ENCODE peak calls at places on chromosomes 2 and 18, in seven cellular contexts. One of them, this sample, is unnamed.

GRCh38 chr2:159252905-159253304 is 33.6 kb downstream of the WDSUB1 start:
- DNase-seq in astrocyte: no peak
- DNase-seq in HCT116: no peak
- DNase-seq in H1: no peak
- DNase-seq in GM23338: no peak
- DNase-seq in OCI-LY7: no peak
- DNase-seq in MM.1S: no peak
- DNase-seq in this sample: no peak

GRCh38 chr2:195612515-195613495 is 44.2 kb upstream of the SLC39A10 start:
- DNase-seq in astrocyte: peak; percentile 94
- DNase-seq in HCT116: no peak
- DNase-seq in H1: peak; percentile 72
- DNase-seq in GM23338: peak; percentile 95
- DNase-seq in OCI-LY7: no peak
- DNase-seq in MM.1S: no peak
- DNase-seq in this sample: peak; percentile 57

GRCh38 chr2:10256525-10257031 is 46.1 kb upstream of the HPCAL1 start:
- DNase-seq in astrocyte: no peak
- DNase-seq in HCT116: no peak
- DNase-seq in H1: no peak
- DNase-seq in GM23338: no peak
- DNase-seq in OCI-LY7: no peak
- DNase-seq in MM.1S: no peak
- DNase-seq in this sample: no peak

GRCh38 chr18:34985963-34986362 is 55.2 kb upstream of the MAPRE2 start:
- DNase-seq in astrocyte: no peak
- DNase-seq in HCT116: no peak
- DNase-seq in H1: no peak
- DNase-seq in GM23338: no peak
- DNase-seq in OCI-LY7: no peak
- DNase-seq in MM.1S: no peak
- DNase-seq in this sample: no peak

GRCh38 chr2:84880645-84881521 is at the start of gene TRABD2A:
- DNase-seq in astrocyte: no peak
- DNase-seq in HCT116: no peak
- DNase-seq in H1: no peak
- DNase-seq in GM23338: peak; percentile 81
- DNase-seq in OCI-LY7: no peak
- DNase-seq in MM.1S: peak; percentile 36
- DNase-seq in this sample: no peak

GRCh38 chr2:219684721-219685689 is 57.6 kb downstream of the SLC4A3 start:
- DNase-seq in astrocyte: peak; percentile 33
- DNase-seq in HCT116: peak; percentile 90
- DNase-seq in H1: no peak
- DNase-seq in GM23338: peak; percentile 89
- DNase-seq in OCI-LY7: peak; percentile 54
- DNase-seq in MM.1S: peak; percentile 65
- DNase-seq in this sample: peak; percentile 78

GRCh38 chr2:217804338-217804737 is 198.5 kb downstream of the TNS1 start:
- DNase-seq in astrocyte: no peak
- DNase-seq in HCT116: no peak
- DNase-seq in H1: no peak
- DNase-seq in GM23338: peak; percentile 46
- DNase-seq in OCI-LY7: no peak
- DNase-seq in MM.1S: no peak
- DNase-seq in this sample: no peak

GRCh38 chr18:63951302-63951705 is 2.2 kb downstream of the HMSD start:
- DNase-seq in astrocyte: peak; percentile 18
- DNase-seq in HCT116: no peak
- DNase-seq in H1: no peak
- DNase-seq in GM23338: no peak
- DNase-seq in OCI-LY7: no peak
- DNase-seq in MM.1S: no peak
- DNase-seq in this sample: no peak

GRCh38 chr2:231222318-231223000 is 24.0 kb downstream of the ARMC9 start:
- DNase-seq in astrocyte: peak; percentile 63
- DNase-seq in HCT116: no peak
- DNase-seq in H1: no peak
- DNase-seq in GM23338: no peak
- DNase-seq in OCI-LY7: no peak
- DNase-seq in MM.1S: peak; percentile 76
- DNase-seq in this sample: no peak

GRCh38 chr2:47724221-47724981 is 58.5 kb upstream of the MSH6 start:
- DNase-seq in astrocyte: peak; percentile 6
- DNase-seq in HCT116: no peak
- DNase-seq in H1: no peak
- DNase-seq in GM23338: no peak
- DNase-seq in OCI-LY7: peak; percentile 99
- DNase-seq in MM.1S: no peak
- DNase-seq in this sample: no peak

GRCh38 chr2:170177950-170178781 is at the start of gene MYO3B:
- DNase-seq in astrocyte: peak; percentile 79
- DNase-seq in HCT116: no peak
- DNase-seq in H1: no peak
- DNase-seq in GM23338: no peak
- DNase-seq in OCI-LY7: no peak
- DNase-seq in MM.1S: no peak
- DNase-seq in this sample: no peak

GRCh38 chr2:191115391-191115790 is 35.4 kb downstream of the STAT4 start:
- DNase-seq in astrocyte: peak; percentile 43
- DNase-seq in HCT116: no peak
- DNase-seq in H1: no peak
- DNase-seq in GM23338: no peak
- DNase-seq in OCI-LY7: no peak
- DNase-seq in MM.1S: no peak
- DNase-seq in this sample: no peak

GRCh38 chr2:671072-671471 is 6.1 kb downstream of the TMEM18 start:
- DNase-seq in astrocyte: no peak
- DNase-seq in HCT116: no peak
- DNase-seq in H1: no peak
- DNase-seq in GM23338: no peak
- DNase-seq in OCI-LY7: no peak
- DNase-seq in MM.1S: no peak
- DNase-seq in this sample: no peak
- H3K4me1 ChIP-seq in astrocyte: peaks cover 41% of the 10 kb centered on the region
- H3K4me1 ChIP-seq in HCT116: peaks cover 7% of the 10 kb centered on the region
- H3K4me1 ChIP-seq in H1: peaks cover 11% of the 10 kb centered on the region
- H3K4me1 ChIP-seq in GM23338: peaks cover 6% of the 10 kb centered on the region
- H3K4me1 ChIP-seq in OCI-LY7: peaks cover 25% of the 10 kb centered on the region
- H3K4me1 ChIP-seq in MM.1S: peaks cover 13% of the 10 kb centered on the region
- H3K4me1 ChIP-seq in this sample: peaks cover 12% of the 10 kb centered on the region

GRCh38 chr2:127076924-127077323 is 30.0 kb downstream of the BIN1 start:
- DNase-seq in astrocyte: no peak
- DNase-seq in HCT116: no peak
- DNase-seq in H1: no peak
- DNase-seq in GM23338: no peak
- DNase-seq in OCI-LY7: no peak
- DNase-seq in MM.1S: no peak
- DNase-seq in this sample: no peak
- H4K20me1 ChIP-seq in astrocyte: peaks cover 51% of the 10 kb centered on the region
- H4K20me1 ChIP-seq in HCT116: no peaks in the 10 kb centered on the region
- H4K20me1 ChIP-seq in H1: peaks cover 7% of the 10 kb centered on the region
- H4K20me1 ChIP-seq in GM23338: no peaks in the 10 kb centered on the region
- H4K20me1 ChIP-seq in OCI-LY7: no peaks in the 10 kb centered on the region
- H4K20me1 ChIP-seq in MM.1S: no peaks in the 10 kb centered on the region
- H4K20me1 ChIP-seq in this sample: peaks cover 19% of the 10 kb centered on the region

DNA sequence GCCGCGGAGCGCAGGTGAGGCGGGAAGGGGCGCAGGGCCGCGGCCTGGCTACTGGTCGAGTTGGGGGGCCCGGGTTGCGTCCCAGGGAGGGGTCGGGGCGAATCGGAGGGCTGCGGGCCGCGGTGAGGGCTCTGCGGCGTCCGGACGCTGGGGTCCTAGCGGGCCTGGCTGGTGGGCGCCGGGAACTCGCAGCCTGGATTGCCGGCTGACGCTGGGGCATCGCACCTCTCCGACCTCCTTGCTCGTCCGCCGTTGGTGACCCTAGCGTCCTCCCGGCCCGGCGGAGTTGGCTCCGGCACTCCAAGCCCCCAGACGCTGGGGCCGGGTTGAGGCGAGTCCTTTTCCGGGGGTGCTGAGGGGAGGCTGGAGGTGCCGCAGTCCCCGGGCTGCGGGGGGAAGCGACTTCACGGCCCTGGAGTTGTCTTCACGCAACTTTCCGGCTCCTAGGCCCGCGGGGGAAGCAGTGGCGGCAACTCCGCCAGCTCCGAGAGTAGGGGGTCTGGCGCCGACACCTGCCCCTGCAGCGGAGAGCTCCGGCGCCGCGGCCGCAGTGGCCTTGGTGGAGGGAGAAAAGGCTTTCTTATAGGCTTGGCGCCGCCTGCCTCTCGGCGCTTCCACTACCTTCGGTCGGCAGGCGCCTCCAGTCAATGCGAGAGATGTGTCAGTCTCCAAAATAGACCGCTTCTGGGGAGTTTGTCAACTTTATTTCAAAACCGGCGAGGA is 70.3 kb downstream of the HAUS1 start:
- DNase-seq in astrocyte: peak; percentile 23
- DNase-seq in HCT116: no peak
- DNase-seq in H1: no peak
- DNase-seq in GM23338: peak; percentile 65
- DNase-seq in OCI-LY7: peak; percentile 70
- DNase-seq in MM.1S: peak; percentile 54
- DNase-seq in this sample: peak; percentile 39
- TF ChIP-seq CTCF in astrocyte: no peak
- TF ChIP-seq CTCF in HCT116: no peak
- TF ChIP-seq CTCF in H1: peak; percentile 6
- TF ChIP-seq CTCF in GM23338: no peak
- TF ChIP-seq CTCF in OCI-LY7: no peak
- TF ChIP-seq CTCF in MM.1S: no peak
- TF ChIP-seq CTCF in this sample: no peak

DNA sequence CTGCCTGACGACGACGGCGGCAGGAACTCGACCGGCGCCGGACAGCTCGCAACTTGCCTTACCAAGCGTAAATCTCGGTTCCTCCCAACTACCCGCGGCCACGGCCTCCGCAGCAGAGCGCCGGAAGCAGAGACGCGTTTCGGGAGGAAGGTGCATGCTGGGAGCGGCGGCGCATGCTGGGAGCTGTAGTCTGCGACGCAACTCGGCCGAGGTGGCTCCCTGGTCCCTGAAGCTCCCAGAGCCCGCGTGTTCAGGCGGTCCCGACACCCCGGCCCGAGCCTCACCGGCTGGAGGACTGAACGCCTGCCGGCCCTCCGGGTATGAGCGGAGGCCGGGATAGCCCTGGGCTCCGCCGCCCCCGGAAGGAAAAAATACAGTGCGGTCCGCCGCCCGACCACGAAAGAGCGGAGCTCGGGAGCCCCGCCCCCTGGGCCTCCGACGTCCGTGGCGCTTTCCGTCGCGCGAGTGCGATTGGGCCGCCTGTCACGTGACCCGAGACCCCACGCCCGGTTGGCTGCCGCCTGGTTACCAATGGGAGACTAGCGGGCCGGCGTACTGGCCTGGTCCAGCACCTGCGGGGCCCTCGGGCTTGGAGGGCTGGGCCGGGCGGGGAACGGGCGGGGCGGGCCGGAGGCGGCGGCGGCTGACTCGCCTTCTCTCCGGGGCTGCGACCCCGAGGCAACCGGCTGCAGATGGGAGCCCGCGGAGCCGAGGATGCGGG is at the start of gene CAPN10:
- DNase-seq in astrocyte: peak; percentile 87
- DNase-seq in HCT116: peak; percentile 86
- DNase-seq in H1: no peak
- DNase-seq in GM23338: peak; percentile 98
- DNase-seq in OCI-LY7: peak; percentile 97
- DNase-seq in MM.1S: peak; percentile 97
- DNase-seq in this sample: peak; percentile 93
- H3K4me1 ChIP-seq in astrocyte: peaks cover 37% of the 10 kb centered on the region
- H3K4me1 ChIP-seq in HCT116: peaks cover 47% of the 10 kb centered on the region
- H3K4me1 ChIP-seq in H1: no peaks in the 10 kb centered on the region
- H3K4me1 ChIP-seq in GM23338: peaks cover 20% of the 10 kb centered on the region
- H3K4me1 ChIP-seq in OCI-LY7: peaks cover 51% of the 10 kb centered on the region
- H3K4me1 ChIP-seq in MM.1S: peaks cover 32% of the 10 kb centered on the region
- H3K4me1 ChIP-seq in this sample: peaks cover 40% of the 10 kb centered on the region

GRCh38 chr2:65425276-65425675 is 7.1 kb downstream of the SPRED2 start:
- DNase-seq in astrocyte: no peak
- DNase-seq in HCT116: no peak
- DNase-seq in H1: no peak
- DNase-seq in GM23338: no peak
- DNase-seq in OCI-LY7: no peak
- DNase-seq in MM.1S: no peak
- DNase-seq in this sample: no peak
- H4K20me1 ChIP-seq in astrocyte: peaks cover 94% of the 10 kb centered on the region
- H4K20me1 ChIP-seq in HCT116: peaks cover 34% of the 10 kb centered on the region
- H4K20me1 ChIP-seq in H1: peaks cover 29% of the 10 kb centered on the region
- H4K20me1 ChIP-seq in GM23338: peaks cover 44% of the 10 kb centered on the region
- H4K20me1 ChIP-seq in OCI-LY7: peaks cover 26% of the 10 kb centered on the region
- H4K20me1 ChIP-seq in MM.1S: peaks cover 10% of the 10 kb centered on the region
- H4K20me1 ChIP-seq in this sample: peaks cover 38% of the 10 kb centered on the region